ENCODE peak calls at places on chromosomes 12 and 14, in four cellular contexts. One of them, this sample, is unnamed.
A peak's percentile ranks its signal among the peaks of the same experiment; 100 is the strongest.

GRCh38 chr14:91331761-91332447 is 85.7 kb downstream of the CCDC88C start:
- DNase-seq in ACHN: no peak
- DNase-seq in activated B cell treated with CpG ODN at 0.5 μM for 24 hours: no peak
- DNase-seq in Calu3: no peak
- DNase-seq in this sample: peak; percentile 23

GRCh38 chr14:53389207-53389606 is 236.1 kb upstream of the DDHD1 start:
- DNase-seq in ACHN: no peak
- DNase-seq in activated B cell treated with CpG ODN at 0.5 μM for 24 hours: no peak
- DNase-seq in Calu3: no peak
- DNase-seq in this sample: no peak

GRCh38 chr12:122820838-122821271 is 14.4 kb upstream of the HIP1R start:
- DNase-seq in ACHN: no peak
- DNase-seq in activated B cell treated with CpG ODN at 0.5 μM for 24 hours: peak; percentile 52
- DNase-seq in Calu3: no peak
- DNase-seq in this sample: no peak

GRCh38 chr14:55814873-55815272 is 234.9 kb downstream of the KTN1 start:
- DNase-seq in ACHN: no peak
- DNase-seq in activated B cell treated with CpG ODN at 0.5 μM for 24 hours: no peak
- DNase-seq in Calu3: no peak
- DNase-seq in this sample: no peak

GRCh38 chr12:95257541-95257940 is 39.9 kb downstream of the VEZT start:
- DNase-seq in ACHN: no peak
- DNase-seq in activated B cell treated with CpG ODN at 0.5 μM for 24 hours: no peak
- DNase-seq in Calu3: no peak
- DNase-seq in this sample: no peak

GRCh38 chr14:91349481-91350074 is 68.0 kb downstream of the CCDC88C start:
- DNase-seq in ACHN: no peak
- DNase-seq in activated B cell treated with CpG ODN at 0.5 μM for 24 hours: no peak
- DNase-seq in Calu3: peak; percentile 58
- DNase-seq in this sample: no peak

GRCh38 chr12:116959845-116960514 is 49.2 kb downstream of the FBXW8 start:
- DNase-seq in ACHN: no peak
- DNase-seq in activated B cell treated with CpG ODN at 0.5 μM for 24 hours: no peak
- DNase-seq in Calu3: no peak
- DNase-seq in this sample: no peak

GRCh38 chr12:55797068-55797467 is 20.5 kb downstream of the SARNP start:
- DNase-seq in ACHN: peak; percentile 65
- DNase-seq in activated B cell treated with CpG ODN at 0.5 μM for 24 hours: no peak
- DNase-seq in Calu3: no peak
- DNase-seq in this sample: peak; percentile 27

GRCh38 chr14:63524537-63525155 is 18.5 kb downstream of the PPP2R5E start:
- DNase-seq in ACHN: peak; percentile 38
- DNase-seq in activated B cell treated with CpG ODN at 0.5 μM for 24 hours: no peak
- DNase-seq in Calu3: peak; percentile 66
- DNase-seq in this sample: no peak

GRCh38 chr12:93226356-93226755 is 151.4 kb upstream of the NUDT4 start:
- DNase-seq in ACHN: no peak
- DNase-seq in activated B cell treated with CpG ODN at 0.5 μM for 24 hours: no peak
- DNase-seq in Calu3: no peak
- DNase-seq in this sample: no peak

GRCh38 chr12:132276720-132277373 is 52.5 kb downstream of the GALNT9 start:
- DNase-seq in ACHN: no peak
- DNase-seq in activated B cell treated with CpG ODN at 0.5 μM for 24 hours: no peak
- DNase-seq in Calu3: no peak
- DNase-seq in this sample: no peak

GRCh38 chr12:46451276-46452021 is 78.9 kb upstream of the SLC38A2 start:
- DNase-seq in ACHN: no peak
- DNase-seq in activated B cell treated with CpG ODN at 0.5 μM for 24 hours: no peak
- DNase-seq in Calu3: no peak
- DNase-seq in this sample: no peak

GRCh38 chr14:51704465-51705050 is 52.8 kb downstream of the FRMD6 start:
- DNase-seq in ACHN: no peak
- DNase-seq in activated B cell treated with CpG ODN at 0.5 μM for 24 hours: no peak
- DNase-seq in Calu3: no peak
- DNase-seq in this sample: no peak

GRCh38 chr12:90017316-90017715 is 308.7 kb upstream of the ATP2B1 start:
- DNase-seq in ACHN: no peak
- DNase-seq in activated B cell treated with CpG ODN at 0.5 μM for 24 hours: no peak
- DNase-seq in Calu3: no peak
- DNase-seq in this sample: no peak

GRCh38 chr12:46446645-46447044 is 74.1 kb upstream of the SLC38A2 start:
- DNase-seq in ACHN: no peak
- DNase-seq in activated B cell treated with CpG ODN at 0.5 μM for 24 hours: no peak
- DNase-seq in Calu3: no peak
- DNase-seq in this sample: no peak

GRCh38 chr12:59780605-59781135 is 184.8 kb downstream of the SLC16A7 start:
- DNase-seq in ACHN: peak; percentile 73
- DNase-seq in activated B cell treated with CpG ODN at 0.5 μM for 24 hours: no peak
- DNase-seq in Calu3: peak; percentile 26
- DNase-seq in this sample: peak; percentile 39

GRCh38 chr12:19775241-19775640 is 335.9 kb downstream of the AEBP2 start:
- DNase-seq in ACHN: no peak
- DNase-seq in activated B cell treated with CpG ODN at 0.5 μM for 24 hours: no peak
- DNase-seq in Calu3: no peak
- DNase-seq in this sample: no peak

GRCh38 chr12:89706551-89707348 is 1.9 kb downstream of the ATP2B1 start:
- DNase-seq in ACHN: peak; percentile 54
- DNase-seq in activated B cell treated with CpG ODN at 0.5 μM for 24 hours: no peak
- DNase-seq in Calu3: peak; percentile 30
- DNase-seq in this sample: no peak

GRCh38 chr14:51806026-51806590 is 54.3 kb upstream of the GNG2 start:
- DNase-seq in ACHN: no peak
- DNase-seq in activated B cell treated with CpG ODN at 0.5 μM for 24 hours: no peak
- DNase-seq in Calu3: no peak
- DNase-seq in this sample: no peak

GRCh38 chr14:23588884-23589598 is 10.5 kb upstream of the JPH4 start:
- DNase-seq in ACHN: peak; percentile 82
- DNase-seq in activated B cell treated with CpG ODN at 0.5 μM for 24 hours: peak; percentile 63
- DNase-seq in Calu3: peak; percentile 91
- DNase-seq in this sample: peak; percentile 98

GRCh38 chr12:124583854-124584253 is 16.4 kb upstream of the NCOR2 start:
- DNase-seq in ACHN: no peak
- DNase-seq in activated B cell treated with CpG ODN at 0.5 μM for 24 hours: no peak
- DNase-seq in Calu3: no peak
- DNase-seq in this sample: no peak

GRCh38 chr12:110627500-110628195 is 13.7 kb downstream of the TCTN1 start:
- DNase-seq in ACHN: no peak
- DNase-seq in activated B cell treated with CpG ODN at 0.5 μM for 24 hours: no peak
- DNase-seq in Calu3: no peak
- DNase-seq in this sample: no peak

GRCh38 chr12:64103821-64104220 is 118.3 kb downstream of the KICS2 start:
- DNase-seq in ACHN: no peak
- DNase-seq in activated B cell treated with CpG ODN at 0.5 μM for 24 hours: no peak
- DNase-seq in Calu3: no peak
- DNase-seq in this sample: no peak

GRCh38 chr14:77007339-77007974 is 21.1 kb downstream of the IRF2BPL start:
- DNase-seq in ACHN: no peak
- DNase-seq in activated B cell treated with CpG ODN at 0.5 μM for 24 hours: no peak
- DNase-seq in Calu3: no peak
- DNase-seq in this sample: peak; percentile 41

GRCh38 chr12:114826233-114826632 is 142.3 kb upstream of the TBX3 start:
- DNase-seq in ACHN: no peak
- DNase-seq in activated B cell treated with CpG ODN at 0.5 μM for 24 hours: no peak
- DNase-seq in Calu3: no peak
- DNase-seq in this sample: no peak

GRCh38 chr12:10540776-10541205 is 35.1 kb downstream of the EIF2S3B start:
- DNase-seq in ACHN: no peak
- DNase-seq in activated B cell treated with CpG ODN at 0.5 μM for 24 hours: no peak
- DNase-seq in Calu3: no peak
- DNase-seq in this sample: no peak

GRCh38 chr12:88579941-88580871 is at the start of gene KITLG:
- DNase-seq in ACHN: peak; percentile 95
- DNase-seq in activated B cell treated with CpG ODN at 0.5 μM for 24 hours: no peak
- DNase-seq in Calu3: peak; percentile 89
- DNase-seq in this sample: peak; percentile 88

GRCh38 chr12:100877776-100878175 is 83.2 kb downstream of the ANO4 start:
- DNase-seq in ACHN: no peak
- DNase-seq in activated B cell treated with CpG ODN at 0.5 μM for 24 hours: no peak
- DNase-seq in Calu3: no peak
- DNase-seq in this sample: no peak

GRCh38 chr14:53146739-53147138 is 6.4 kb downstream of the DDHD1 start:
- DNase-seq in ACHN: no peak
- DNase-seq in activated B cell treated with CpG ODN at 0.5 μM for 24 hours: no peak
- DNase-seq in Calu3: no peak
- DNase-seq in this sample: no peak

GRCh38 chr12:122614839-122615238 is 87.8 kb downstream of the KNTC1 start:
- DNase-seq in ACHN: no peak
- DNase-seq in activated B cell treated with CpG ODN at 0.5 μM for 24 hours: no peak
- DNase-seq in Calu3: no peak
- DNase-seq in this sample: no peak

GRCh38 chr14:74425525-74426201 is 347 bp downstream of the SYNDIG1L start:
- DNase-seq in ACHN: peak; percentile 35
- DNase-seq in activated B cell treated with CpG ODN at 0.5 μM for 24 hours: peak; percentile 60
- DNase-seq in Calu3: peak; percentile 54
- DNase-seq in this sample: peak; percentile 47

GRCh38 chr12:63499567-63499966 is 168.7 kb downstream of the DPY19L2 start:
- DNase-seq in ACHN: no peak
- DNase-seq in activated B cell treated with CpG ODN at 0.5 μM for 24 hours: no peak
- DNase-seq in Calu3: no peak
- DNase-seq in this sample: no peak